ENCODE peak calls at places on chromosomes 12 and 14, in four cellular contexts. One of them, this sample, is unnamed.

GRCh38 chr12:48786591-48787544 is 2.0 kb downstream of the ADCY6 start:
- DNase-seq in pulmonary artery endothelial cell: no peak
- DNase-seq in fibroblast of the conjunctiva: no peak
- DNase-seq in D341Med: no peak
- DNase-seq in this sample: no peak

GRCh38 chr12:106599302-106599701 is 16.5 kb downstream of the RFX4 start:
- DNase-seq in fibroblast of the conjunctiva: no peak
- DNase-seq in D341Med: no peak
- DNase-seq in pulmonary artery endothelial cell: no peak
- DNase-seq in this sample: no peak

GRCh38 chr14:69014829-69015259 is 35.7 kb upstream of the ACTN1 start:
- DNase-seq in pulmonary artery endothelial cell: no peak
- DNase-seq in fibroblast of the conjunctiva: no peak
- DNase-seq in D341Med: no peak
- DNase-seq in this sample: no peak

GRCh38 chr14:54556535-54556934 is 10.4 kb upstream of the SAMD4A start:
- DNase-seq in D341Med: no peak
- DNase-seq in pulmonary artery endothelial cell: no peak
- DNase-seq in fibroblast of the conjunctiva: no peak
- DNase-seq in this sample: no peak

GRCh38 chr12:109439181-109439580 is 37.9 kb downstream of the KCTD10 start:
- DNase-seq in pulmonary artery endothelial cell: no peak
- DNase-seq in D341Med: no peak
- DNase-seq in fibroblast of the conjunctiva: no peak
- DNase-seq in this sample: no peak

GRCh38 chr12:13181375-13182070 is 15.0 kb upstream of the EMP1 start:
- DNase-seq in fibroblast of the conjunctiva: no peak
- DNase-seq in pulmonary artery endothelial cell: no peak
- DNase-seq in D341Med: no peak
- DNase-seq in this sample: no peak

GRCh38 chr12:24756479-24757024 is 192.3 kb downstream of the BCAT1 start:
- DNase-seq in D341Med: no peak
- DNase-seq in fibroblast of the conjunctiva: no peak
- DNase-seq in pulmonary artery endothelial cell: no peak
- DNase-seq in this sample: no peak

GRCh38 chr12:112861284-112861683 is 45.5 kb upstream of the OAS1 start:
- DNase-seq in D341Med: no peak
- DNase-seq in fibroblast of the conjunctiva: no peak
- DNase-seq in pulmonary artery endothelial cell: no peak
- DNase-seq in this sample: no peak

GRCh38 chr14:63922696-63923421 is 70.1 kb downstream of the SYNE2 start:
- DNase-seq in fibroblast of the conjunctiva: no peak
- DNase-seq in D341Med: no peak
- DNase-seq in pulmonary artery endothelial cell: no peak
- DNase-seq in this sample: no peak

GRCh38 chr14:36450550-36450949 is 69.5 kb downstream of the NKX2-1 start:
- DNase-seq in pulmonary artery endothelial cell: no peak
- DNase-seq in fibroblast of the conjunctiva: no peak
- DNase-seq in D341Med: no peak
- DNase-seq in this sample: no peak

GRCh38 chr14:33938131-33938949 is 12.5 kb downstream of the EGLN3 start:
- DNase-seq in pulmonary artery endothelial cell: no peak
- DNase-seq in D341Med: peak; percentile 80
- DNase-seq in fibroblast of the conjunctiva: no peak
- DNase-seq in this sample: no peak

GRCh38 chr12:54385251-54385914 is 850 bp upstream of the ZNF385A start:
- DNase-seq in D341Med: no peak
- DNase-seq in pulmonary artery endothelial cell: no peak
- DNase-seq in fibroblast of the conjunctiva: no peak
- DNase-seq in this sample: no peak

GRCh38 chr14:93120952-93121834 is 5.5 kb upstream of the ITPK1 start:
- DNase-seq in D341Med: no peak
- DNase-seq in fibroblast of the conjunctiva: no peak
- DNase-seq in pulmonary artery endothelial cell: no peak
- DNase-seq in this sample: no peak

GRCh38 chr12:5503774-5504173 is 71.9 kb downstream of the NTF3 start:
- DNase-seq in pulmonary artery endothelial cell: no peak
- DNase-seq in fibroblast of the conjunctiva: no peak
- DNase-seq in D341Med: no peak
- DNase-seq in this sample: no peak

GRCh38 chr12:69998011-69998410 is 173.0 kb downstream of the MYRFL start:
- DNase-seq in D341Med: no peak
- DNase-seq in pulmonary artery endothelial cell: no peak
- DNase-seq in fibroblast of the conjunctiva: no peak
- DNase-seq in this sample: no peak

GRCh38 chr14:99215277-99215676 is 56.7 kb downstream of the BCL11B start:
- DNase-seq in D341Med: no peak
- DNase-seq in fibroblast of the conjunctiva: peak; percentile 83
- DNase-seq in pulmonary artery endothelial cell: no peak
- DNase-seq in this sample: no peak

This sample was measured in dermis microvascular lymphatic vessel endothelial cell.